ENCODE peak calls at places on chromosomes 12 and 14, in nine cellular contexts. One of them, this sample, is unnamed.

GRCh38 chr12:12327802-12328201 is 22.2 kb downstream of the MANSC1 start:
- DNase-seq in lower leg skin: no peak
- DNase-seq in right lobe of liver: no peak
- DNase-seq in mammary epithelial cell: peak
- DNase-seq in choroid plexus epithelial cell: peak
- DNase-seq in A549: peak
- DNase-seq in HFF-Myc: peak
- DNase-seq in left ventricle myocardium inferior: no peak
- DNase-seq in IMR-90: peak
- DNase-seq in this sample: peak

GRCh38 chr14:106681161-106681955 is 1155.0 kb downstream of the TMEM121 start:
- DNase-seq in lower leg skin: no peak
- DNase-seq in right lobe of liver: no peak
- DNase-seq in mammary epithelial cell: no peak
- DNase-seq in choroid plexus epithelial cell: no peak
- DNase-seq in A549: no peak
- DNase-seq in HFF-Myc: no peak
- DNase-seq in left ventricle myocardium inferior: no peak
- DNase-seq in IMR-90: no peak
- DNase-seq in this sample: no peak

GRCh38 chr12:63967358-63967757 is 122.9 kb downstream of the SRGAP1 start:
- DNase-seq in lower leg skin: no peak
- DNase-seq in right lobe of liver: no peak
- DNase-seq in mammary epithelial cell: no peak
- DNase-seq in choroid plexus epithelial cell: peak
- DNase-seq in A549: no peak
- DNase-seq in HFF-Myc: no peak
- DNase-seq in left ventricle myocardium inferior: no peak
- DNase-seq in IMR-90: peak
- DNase-seq in this sample: peak

GRCh38 chr14:85963486-85963885 is 433.5 kb downstream of the FLRT2 start:
- DNase-seq in lower leg skin: no peak
- DNase-seq in right lobe of liver: no peak
- DNase-seq in mammary epithelial cell: no peak
- DNase-seq in choroid plexus epithelial cell: no peak
- DNase-seq in A549: no peak
- DNase-seq in HFF-Myc: no peak
- DNase-seq in left ventricle myocardium inferior: no peak
- DNase-seq in IMR-90: no peak
- DNase-seq in this sample: no peak

GRCh38 chr12:110934093-110934852 is 13.9 kb upstream of the MYL2 start:
- DNase-seq in lower leg skin: peak
- DNase-seq in right lobe of liver: no peak
- DNase-seq in mammary epithelial cell: peak
- DNase-seq in choroid plexus epithelial cell: no peak
- DNase-seq in A549: peak
- DNase-seq in HFF-Myc: no peak
- DNase-seq in left ventricle myocardium inferior: no peak
- DNase-seq in IMR-90: no peak
- DNase-seq in this sample: no peak

GRCh38 chr14:105069887-105070759 is 4.9 kb upstream of the GPR132 start:
- DNase-seq in lower leg skin: no peak
- DNase-seq in right lobe of liver: no peak
- DNase-seq in mammary epithelial cell: no peak
- DNase-seq in choroid plexus epithelial cell: no peak
- DNase-seq in A549: no peak
- DNase-seq in HFF-Myc: no peak
- DNase-seq in left ventricle myocardium inferior: peak
- DNase-seq in IMR-90: peak
- DNase-seq in this sample: no peak

GRCh38 chr12:88753074-88753473 is 172.8 kb upstream of the KITLG start:
- DNase-seq in lower leg skin: no peak
- DNase-seq in right lobe of liver: no peak
- DNase-seq in mammary epithelial cell: peak
- DNase-seq in choroid plexus epithelial cell: peak
- DNase-seq in A549: no peak
- DNase-seq in HFF-Myc: no peak
- DNase-seq in left ventricle myocardium inferior: no peak
- DNase-seq in IMR-90: peak
- DNase-seq in this sample: peak

GRCh38 chr12:93378373-93379310 is 917 bp downstream of the NUDT4 start:
- DNase-seq in lower leg skin: peak
- DNase-seq in right lobe of liver: peak
- DNase-seq in mammary epithelial cell: peak
- DNase-seq in choroid plexus epithelial cell: peak
- DNase-seq in A549: peak
- DNase-seq in HFF-Myc: peak
- DNase-seq in left ventricle myocardium inferior: peak
- DNase-seq in IMR-90: peak
- DNase-seq in this sample: peak

GRCh38 chr12:111182391-111182790 is 186.5 kb downstream of the PHETA1 start:
- DNase-seq in lower leg skin: no peak
- DNase-seq in right lobe of liver: no peak
- DNase-seq in mammary epithelial cell: no peak
- DNase-seq in choroid plexus epithelial cell: no peak
- DNase-seq in A549: no peak
- DNase-seq in HFF-Myc: no peak
- DNase-seq in left ventricle myocardium inferior: no peak
- DNase-seq in IMR-90: no peak
- DNase-seq in this sample: no peak

GRCh38 chr12:62252576-62252975 is 7.6 kb upstream of the USP15 start:
- DNase-seq in lower leg skin: no peak
- DNase-seq in right lobe of liver: no peak
- DNase-seq in mammary epithelial cell: no peak
- DNase-seq in choroid plexus epithelial cell: no peak
- DNase-seq in A549: no peak
- DNase-seq in HFF-Myc: no peak
- DNase-seq in left ventricle myocardium inferior: no peak
- DNase-seq in IMR-90: peak
- DNase-seq in this sample: no peak

GRCh38 chr14:92026548-92027190 is 13.2 kb downstream of the TRIP11 start:
- DNase-seq in lower leg skin: no peak
- DNase-seq in right lobe of liver: no peak
- DNase-seq in mammary epithelial cell: no peak
- DNase-seq in choroid plexus epithelial cell: no peak
- DNase-seq in A549: no peak
- DNase-seq in HFF-Myc: no peak
- DNase-seq in left ventricle myocardium inferior: no peak
- DNase-seq in IMR-90: no peak
- DNase-seq in this sample: no peak

GRCh38 chr12:47717443-47718193 is 7.7 kb downstream of the ENDOU start:
- DNase-seq in lower leg skin: peak
- DNase-seq in right lobe of liver: no peak
- DNase-seq in mammary epithelial cell: no peak
- DNase-seq in choroid plexus epithelial cell: peak
- DNase-seq in A549: peak
- DNase-seq in HFF-Myc: peak
- DNase-seq in left ventricle myocardium inferior: peak
- DNase-seq in IMR-90: peak
- DNase-seq in this sample: peak

GRCh38 chr12:125773033-125773432 is 707.8 kb downstream of the AACS start:
- DNase-seq in lower leg skin: no peak
- DNase-seq in right lobe of liver: no peak
- DNase-seq in mammary epithelial cell: no peak
- DNase-seq in choroid plexus epithelial cell: no peak
- DNase-seq in A549: peak
- DNase-seq in HFF-Myc: no peak
- DNase-seq in left ventricle myocardium inferior: no peak
- DNase-seq in IMR-90: no peak
- DNase-seq in this sample: no peak

GRCh38 chr12:128261757-128262156 is 5.2 kb upstream of the TMEM132C start:
- DNase-seq in lower leg skin: no peak
- DNase-seq in right lobe of liver: no peak
- DNase-seq in mammary epithelial cell: no peak
- DNase-seq in choroid plexus epithelial cell: no peak
- DNase-seq in A549: no peak
- DNase-seq in HFF-Myc: no peak
- DNase-seq in left ventricle myocardium inferior: no peak
- DNase-seq in IMR-90: no peak
- DNase-seq in this sample: no peak

GRCh38 chr12:128258866-128259555 is 8.0 kb upstream of the TMEM132C start:
- DNase-seq in lower leg skin: no peak
- DNase-seq in right lobe of liver: no peak
- DNase-seq in mammary epithelial cell: no peak
- DNase-seq in choroid plexus epithelial cell: no peak
- DNase-seq in A549: no peak
- DNase-seq in HFF-Myc: no peak
- DNase-seq in left ventricle myocardium inferior: no peak
- DNase-seq in IMR-90: no peak
- DNase-seq in this sample: no peak

GRCh38 chr12:128265566-128265965 is 1.4 kb upstream of the TMEM132C start:
- DNase-seq in lower leg skin: no peak
- DNase-seq in right lobe of liver: no peak
- DNase-seq in mammary epithelial cell: no peak
- DNase-seq in choroid plexus epithelial cell: no peak
- DNase-seq in A549: no peak
- DNase-seq in HFF-Myc: no peak
- DNase-seq in left ventricle myocardium inferior: no peak
- DNase-seq in IMR-90: no peak
- DNase-seq in this sample: no peak

DNA sequence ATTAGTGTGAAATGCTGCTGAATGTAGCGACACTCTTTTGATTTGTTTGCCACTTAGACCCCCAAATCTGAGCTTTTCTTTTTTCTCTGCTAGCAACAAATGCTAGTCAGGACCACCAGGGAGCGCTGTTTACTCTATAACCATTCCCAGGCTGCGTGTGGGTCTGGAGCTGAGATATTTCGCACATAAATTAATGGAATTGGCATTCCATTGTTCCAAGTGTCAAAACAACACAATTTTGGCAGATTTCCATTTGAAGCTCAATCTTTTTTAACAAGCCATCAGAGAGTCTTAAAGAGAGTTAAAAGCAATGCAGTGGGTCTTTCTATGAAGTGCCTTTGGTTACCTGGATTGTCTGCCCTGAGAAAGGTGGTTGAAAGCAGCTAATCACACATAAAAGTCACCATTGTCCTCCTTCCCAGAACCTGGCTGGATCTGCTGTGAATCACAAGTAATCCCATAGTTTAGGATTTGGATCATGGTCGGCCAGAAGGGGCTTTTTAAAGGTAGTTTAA is 7.4 kb upstream of the TMEM132C start:
- DNase-seq in lower leg skin: no peak
- DNase-seq in right lobe of liver: no peak
- DNase-seq in mammary epithelial cell: no peak
- DNase-seq in choroid plexus epithelial cell: peak
- DNase-seq in A549: no peak
- DNase-seq in HFF-Myc: no peak
- DNase-seq in left ventricle myocardium inferior: no peak
- DNase-seq in IMR-90: no peak
- DNase-seq in this sample: peak
- TF ChIP-seq CTCF in lower leg skin: no peak
- TF ChIP-seq CTCF in right lobe of liver: peak
- TF ChIP-seq CTCF in mammary epithelial cell: no peak
- TF ChIP-seq CTCF in choroid plexus epithelial cell: peak
- TF ChIP-seq CTCF in A549: peak
- TF ChIP-seq CTCF in HFF-Myc: peak
- TF ChIP-seq CTCF in left ventricle myocardium inferior: peak
- TF ChIP-seq CTCF in IMR-90: no peak
- TF ChIP-seq CTCF in this sample: peak

DNA sequence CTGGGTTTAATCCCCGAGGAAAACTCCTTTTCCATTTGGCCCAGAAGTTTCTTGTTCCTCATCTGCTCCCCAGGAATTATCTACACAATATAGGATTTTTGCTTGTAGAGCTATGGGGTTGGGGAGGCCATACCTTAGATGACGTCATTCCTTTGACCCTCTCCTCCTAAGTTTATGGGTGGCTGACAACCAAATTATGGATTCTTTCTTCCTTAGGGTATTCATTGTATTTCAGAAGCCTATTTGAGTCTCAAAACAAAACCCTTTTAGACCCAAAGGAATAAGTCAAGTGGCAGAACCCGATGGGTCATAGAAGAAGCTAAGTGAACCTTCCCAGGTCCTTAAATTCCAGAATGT is 14.2 kb downstream of the PROX2 start:
- DNase-seq in lower leg skin: no peak
- DNase-seq in right lobe of liver: no peak
- DNase-seq in mammary epithelial cell: no peak
- DNase-seq in choroid plexus epithelial cell: no peak
- DNase-seq in A549: no peak
- DNase-seq in HFF-Myc: no peak
- DNase-seq in left ventricle myocardium inferior: no peak
- DNase-seq in IMR-90: no peak
- DNase-seq in this sample: no peak
- H3K4me3 ChIP-seq in lower leg skin: no peak
- H3K4me3 ChIP-seq in right lobe of liver: no peak
- H3K4me3 ChIP-seq in mammary epithelial cell: no peak
- H3K4me3 ChIP-seq in choroid plexus epithelial cell: no peak
- H3K4me3 ChIP-seq in A549: no peak
- H3K4me3 ChIP-seq in HFF-Myc: no peak
- H3K4me3 ChIP-seq in left ventricle myocardium inferior: no peak
- H3K4me3 ChIP-seq in IMR-90: no peak
- H3K4me3 ChIP-seq in this sample: no peak

DNA sequence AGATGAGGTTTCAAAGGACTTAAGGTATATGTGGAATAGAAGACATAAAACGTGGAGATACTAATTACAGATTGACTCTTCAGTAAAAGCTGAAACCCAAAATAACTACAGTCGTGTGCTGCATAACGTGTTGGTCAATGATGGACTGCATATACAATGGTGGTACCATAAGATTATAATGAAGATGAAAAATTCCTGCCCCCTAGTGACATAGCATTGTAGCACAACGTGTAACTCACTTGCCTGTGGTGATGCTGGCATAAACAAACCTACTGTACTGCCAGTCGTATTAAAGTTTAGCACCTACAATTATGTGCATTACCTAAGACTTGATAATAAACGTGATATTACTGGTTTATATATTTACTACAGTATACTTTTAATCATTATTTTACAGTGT is 150.3 kb downstream of the LRRK2 start:
- DNase-seq in lower leg skin: no peak
- DNase-seq in right lobe of liver: no peak
- DNase-seq in mammary epithelial cell: no peak
- DNase-seq in choroid plexus epithelial cell: peak
- DNase-seq in A549: no peak
- DNase-seq in HFF-Myc: no peak
- DNase-seq in left ventricle myocardium inferior: no peak
- DNase-seq in IMR-90: peak
- DNase-seq in this sample: no peak
- TF ChIP-seq CTCF in lower leg skin: no peak
- TF ChIP-seq CTCF in right lobe of liver: no peak
- TF ChIP-seq CTCF in mammary epithelial cell: peak
- TF ChIP-seq CTCF in choroid plexus epithelial cell: peak
- TF ChIP-seq CTCF in A549: peak
- TF ChIP-seq CTCF in HFF-Myc: peak
- TF ChIP-seq CTCF in left ventricle myocardium inferior: peak
- TF ChIP-seq CTCF in IMR-90: peak
- TF ChIP-seq CTCF in this sample: peak

DNA sequence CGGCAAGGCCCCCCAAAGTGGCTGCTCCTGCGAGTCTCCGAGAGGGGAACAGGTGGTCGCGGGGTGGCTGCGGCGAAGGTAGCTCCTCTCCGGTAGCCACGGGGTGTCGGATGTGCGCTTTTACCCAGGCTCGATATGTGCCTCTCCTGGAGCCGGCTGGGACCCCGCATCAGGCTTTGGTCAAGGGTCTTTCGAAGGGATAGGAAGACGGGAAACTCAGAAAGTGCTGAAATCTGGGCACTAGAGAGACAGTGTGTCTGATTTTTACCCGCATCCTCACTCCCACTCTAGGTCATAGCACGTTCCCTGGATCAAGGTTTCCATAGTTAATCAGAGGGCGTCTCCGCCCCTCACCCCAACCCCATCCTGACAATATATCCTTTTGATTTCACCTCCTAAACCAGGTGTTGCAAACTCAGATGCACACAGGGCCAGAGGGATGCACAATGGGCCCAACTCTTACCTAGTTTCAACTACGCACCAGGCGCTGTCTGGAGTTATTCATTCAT is 156.9 kb downstream of the PTPN11 start:
- DNase-seq in lower leg skin: no peak
- DNase-seq in right lobe of liver: no peak
- DNase-seq in mammary epithelial cell: no peak
- DNase-seq in choroid plexus epithelial cell: no peak
- DNase-seq in A549: no peak
- DNase-seq in HFF-Myc: no peak
- DNase-seq in left ventricle myocardium inferior: no peak
- DNase-seq in IMR-90: no peak
- DNase-seq in this sample: no peak
- H3K4me3 ChIP-seq in lower leg skin: no peak
- H3K4me3 ChIP-seq in right lobe of liver: no peak
- H3K4me3 ChIP-seq in mammary epithelial cell: no peak
- H3K4me3 ChIP-seq in choroid plexus epithelial cell: no peak
- H3K4me3 ChIP-seq in A549: no peak
- H3K4me3 ChIP-seq in HFF-Myc: no peak
- H3K4me3 ChIP-seq in left ventricle myocardium inferior: no peak
- H3K4me3 ChIP-seq in IMR-90: no peak
- H3K4me3 ChIP-seq in this sample: no peak

This sample was measured in astrocyte of the spinal cord.